ENCODE peak calls at places on chromosomes 6 and 20, in nine cellular contexts. K, O, A, F, Q, G, H, D and B are unnamed samples.

GRCh38 chr6:111871207-111871606 is 2.0 kb downstream of the FYN start:
- DNase-seq in K (no peak), O (no peak), A (no peak), F (no peak), Q (no peak), G (no peak), H (peak), D (no peak), B (peak)

GRCh38 chr6:147382945-147383554 is 125.4 kb upstream of the SAMD5 start:
- DNase-seq in K (no peak), O (peak), A (no peak), F (no peak), Q (no peak), G (peak), H (peak), D (peak), B (peak)

GRCh38 chr6:41413250-41413649 is 77.8 kb downstream of the NCR2 start:
- DNase-seq in K (no peak), O (no peak), A (no peak), F (no peak), Q (no peak), G (no peak), H (no peak), D (no peak), B (no peak)

GRCh38 chr6:5034328-5034727 is 30.5 kb upstream of the RPP40 start:
- DNase-seq in K (no peak), O (no peak), A (no peak), F (peak), Q (no peak), G (no peak), H (no peak), D (no peak), B (no peak)

GRCh38 chr6:169592558-169592957 is 109.3 kb downstream of the WDR27 start:
- DNase-seq in K (no peak), O (peak), A (no peak), F (no peak), Q (no peak), G (peak), H (peak), D (peak), B (peak)

GRCh38 chr6:703562-703961 is 10.6 kb upstream of the EXOC2 start:
- DNase-seq in K (no peak), O (no peak), A (no peak), F (no peak), Q (no peak), G (no peak), H (no peak), D (no peak), B (no peak)

GRCh38 chr6:26025047-26025893 is 62.0 kb upstream of the HFE start:
- DNase-seq in K (no peak), O (peak), A (no peak), F (no peak), Q (no peak), G (peak), H (peak), D (no peak), B (peak)

GRCh38 chr6:130421567-130421966 is 55.8 kb downstream of the TMEM200A start:
- DNase-seq in K (no peak), O (peak), A (no peak), F (no peak), Q (no peak), G (peak), H (peak), D (peak), B (peak)

GRCh38 chr6:11779308-11780096 is 899 bp upstream of the ADTRP start:
- DNase-seq in K (peak), O (no peak), A (peak), F (peak), Q (no peak), G (peak), H (no peak), D (no peak), B (no peak)

GRCh38 chr6:102853249-102853955 is 1459.9 kb downstream of the GRIK2 start:
- DNase-seq in K (no peak), O (no peak), A (no peak), F (no peak), Q (no peak), G (no peak), H (no peak), D (no peak), B (no peak)

GRCh38 chr20:51014797-51015722 is 7.8 kb downstream of the KCNG1 start:
- DNase-seq in K (peak), O (peak), A (peak), F (no peak), Q (no peak), G (peak), H (peak), D (peak), B (peak)

GRCh38 chr6:21840428-21840827 is 246.9 kb downstream of the SOX4 start:
- DNase-seq in K (no peak), O (peak), A (no peak), F (no peak), Q (no peak), G (peak), H (peak), D (no peak), B (peak)

GRCh38 chr6:170464080-170464479 is 89.0 kb downstream of the PSMB1 start:
- DNase-seq in K (no peak), O (no peak), A (no peak), F (no peak), Q (no peak), G (no peak), H (no peak), D (no peak), B (no peak)

GRCh38 chr20:50629675-50630055 is 61.7 kb downstream of the RIPOR3 start:
- DNase-seq in K (no peak), O (no peak), A (no peak), F (no peak), Q (no peak), G (no peak), H (no peak), D (no peak), B (no peak)

GRCh38 chr6:74646461-74646860 is 559.4 kb downstream of the COL12A1 start:
- DNase-seq in K (no peak), O (no peak), A (no peak), F (no peak), Q (no peak), G (no peak), H (no peak), D (no peak), B (no peak)

GRCh38 chr6:20652691-20653479 is 118.6 kb downstream of the CDKAL1 start:
- DNase-seq in K (no peak), O (peak), A (no peak), F (no peak), Q (no peak), G (peak), H (peak), D (peak), B (peak)

GRCh38 chr20:50146732-50147662 is 6.5 kb downstream of the PEDS1 start:
- DNase-seq in K (peak), O (no peak), A (peak), F (peak), Q (no peak), G (peak), H (no peak), D (no peak), B (no peak)

GRCh38 chr20:52763321-52763853 is 208.8 kb upstream of the TSHZ2 start:
- DNase-seq in K (no peak), O (no peak), A (no peak), F (no peak), Q (no peak), G (no peak), H (no peak), D (no peak), B (no peak)

DNA sequence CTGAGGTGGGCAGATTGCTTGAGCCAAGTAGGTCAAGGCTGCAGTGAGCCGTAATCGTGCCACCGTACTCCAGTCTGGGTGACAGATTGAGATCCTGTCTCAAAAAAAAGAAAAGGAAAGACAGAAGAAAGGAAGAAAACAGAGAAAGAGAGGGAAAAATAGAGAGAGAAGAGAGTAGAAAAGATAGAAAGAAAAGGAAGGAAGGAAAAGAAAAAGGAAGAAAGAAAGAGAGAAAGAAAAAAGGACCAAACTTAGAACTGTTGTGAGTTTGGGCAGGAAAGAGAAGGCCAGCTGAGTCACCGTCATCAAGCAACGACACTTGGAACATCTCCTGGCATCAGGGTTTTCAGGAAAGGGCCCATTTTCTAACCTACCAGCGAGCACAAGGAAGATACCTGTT is 96.0 kb upstream of the AKAP12 start:
- DNase-seq in K (no peak), O (no peak), A (no peak), F (no peak), Q (no peak), G (no peak), H (no peak), D (no peak), B (no peak)
- H3K4me3 ChIP-seq in K (no peak), O (no peak), A (no peak), F (no peak), Q (no peak), G (no peak), H (no peak), D (no peak), B (no peak)

GRCh38 chr20:61420056-61420455 is 168.0 kb downstream of the CDH4 start:
- DNase-seq in K (no peak), O (no peak), A (no peak), F (no peak), Q (no peak), G (no peak), H (no peak), D (no peak), B (no peak)
- H3K4me3 ChIP-seq in K (no peak), O (no peak), A (no peak), F (no peak), Q (no peak), G (no peak), H (no peak), D (no peak), B (no peak)

GRCh38 chr20:461254-462198 is 807 bp downstream of the TBC1D20 start:
- DNase-seq in K (peak), O (peak), A (peak), F (peak), Q (no peak), G (peak), H (peak), D (no peak), B (peak)
- H3K4me3 ChIP-seq in K (peak), O (peak), A (peak), F (peak), Q (peak), G (peak), H (peak), D (peak), B (peak)

GRCh38 chr20:46897471-46897870 is 2.8 kb downstream of the EYA2 start:
- DNase-seq in K (no peak), O (no peak), A (no peak), F (no peak), Q (no peak), G (no peak), H (no peak), D (no peak), B (no peak)
- H3K4me3 ChIP-seq in K (no peak), O (no peak), A (no peak), F (no peak), Q (no peak), G (no peak), H (no peak), D (no peak), B (no peak)

GRCh38 chr6:164409309-164410009 is 899.9 kb downstream of the C6orf118 start:
- DNase-seq in K (no peak), O (peak), A (no peak), F (no peak), Q (no peak), G (no peak), H (no peak), D (no peak), B (no peak)
- H3K4me3 ChIP-seq in K (no peak), O (no peak), A (no peak), F (no peak), Q (no peak), G (no peak), H (no peak), D (no peak), B (no peak)

GRCh38 chr20:56890011-56890410 is 260.9 kb downstream of the TFAP2C start:
- DNase-seq in K (no peak), O (no peak), A (no peak), F (no peak), Q (no peak), G (no peak), H (no peak), D (no peak), B (no peak)

DNA sequence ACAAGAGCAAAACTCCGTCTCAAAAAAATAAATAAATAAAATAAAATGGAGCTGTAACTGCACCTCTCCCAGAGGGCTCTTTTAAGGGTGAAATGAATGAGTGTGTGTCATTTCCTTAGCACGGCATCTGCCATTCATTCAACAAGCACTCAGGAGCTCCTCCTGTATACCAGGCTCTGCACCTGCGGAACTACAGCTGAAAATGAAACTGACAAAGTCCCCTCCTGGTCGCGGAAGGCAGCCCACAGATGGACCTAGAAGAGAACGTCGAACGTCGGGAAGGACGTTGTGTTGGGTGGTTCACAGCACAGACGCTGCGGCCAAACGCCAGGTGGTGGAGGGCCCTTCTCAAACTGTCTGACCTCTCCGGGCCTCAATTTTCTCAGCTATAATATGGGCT is 256.4 kb downstream of the TFAP2C start:
- DNase-seq in K (no peak), O (no peak), A (no peak), F (no peak), Q (no peak), G (no peak), H (no peak), D (no peak), B (no peak)
- H3K4me3 ChIP-seq in K (no peak), O (no peak), A (no peak), F (no peak), Q (no peak), G (no peak), H (no peak), D (no peak), B (no peak)

GRCh38 chr6:109238405-109238804 is 143.1 kb downstream of the CEP57L1 start:
- DNase-seq in K (no peak), O (no peak), A (no peak), F (no peak), Q (no peak), G (no peak), H (no peak), D (no peak), B (no peak)

GRCh38 chr6:109236140-109237081 is 141.1 kb downstream of the CEP57L1 start:
- DNase-seq in K (peak), O (no peak), A (peak), F (no peak), Q (no peak), G (no peak), H (no peak), D (no peak), B (no peak)

GRCh38 chr6:109237986-109238329 is 142.7 kb downstream of the CEP57L1 start:
- DNase-seq in K (no peak), O (no peak), A (no peak), F (no peak), Q (no peak), G (no peak), H (no peak), D (no peak), B (no peak)

GRCh38 chr6:109237082-109237985 is 142.0 kb downstream of the CEP57L1 start:
- DNase-seq in K (no peak), O (peak), A (no peak), F (no peak), Q (no peak), G (no peak), H (peak), D (no peak), B (no peak)

GRCh38 chr6:109235639-109236038 is 140.3 kb downstream of the CEP57L1 start:
- DNase-seq in K (no peak), O (no peak), A (no peak), F (no peak), Q (no peak), G (no peak), H (no peak), D (no peak), B (no peak)
- H3K4me3 ChIP-seq in K (no peak), O (no peak), A (no peak), F (no peak), Q (no peak), G (no peak), H (no peak), D (no peak), B (no peak)

GRCh38 chr20:11807070-11807741 is 110.5 kb upstream of the BTBD3 start:
- DNase-seq in K (no peak), O (peak), A (no peak), F (no peak), Q (peak), G (peak), H (peak), D (peak), B (peak)

GRCh38 chr20:11813106-11813890 is 104.4 kb upstream of the BTBD3 start:
- DNase-seq in K (no peak), O (no peak), A (no peak), F (no peak), Q (no peak), G (no peak), H (no peak), D (no peak), B (no peak)

GRCh38 chr20:11814276-11814675 is 103.4 kb upstream of the BTBD3 start:
- DNase-seq in K (no peak), O (peak), A (no peak), F (no peak), Q (no peak), G (peak), H (peak), D (no peak), B (peak)

DNA sequence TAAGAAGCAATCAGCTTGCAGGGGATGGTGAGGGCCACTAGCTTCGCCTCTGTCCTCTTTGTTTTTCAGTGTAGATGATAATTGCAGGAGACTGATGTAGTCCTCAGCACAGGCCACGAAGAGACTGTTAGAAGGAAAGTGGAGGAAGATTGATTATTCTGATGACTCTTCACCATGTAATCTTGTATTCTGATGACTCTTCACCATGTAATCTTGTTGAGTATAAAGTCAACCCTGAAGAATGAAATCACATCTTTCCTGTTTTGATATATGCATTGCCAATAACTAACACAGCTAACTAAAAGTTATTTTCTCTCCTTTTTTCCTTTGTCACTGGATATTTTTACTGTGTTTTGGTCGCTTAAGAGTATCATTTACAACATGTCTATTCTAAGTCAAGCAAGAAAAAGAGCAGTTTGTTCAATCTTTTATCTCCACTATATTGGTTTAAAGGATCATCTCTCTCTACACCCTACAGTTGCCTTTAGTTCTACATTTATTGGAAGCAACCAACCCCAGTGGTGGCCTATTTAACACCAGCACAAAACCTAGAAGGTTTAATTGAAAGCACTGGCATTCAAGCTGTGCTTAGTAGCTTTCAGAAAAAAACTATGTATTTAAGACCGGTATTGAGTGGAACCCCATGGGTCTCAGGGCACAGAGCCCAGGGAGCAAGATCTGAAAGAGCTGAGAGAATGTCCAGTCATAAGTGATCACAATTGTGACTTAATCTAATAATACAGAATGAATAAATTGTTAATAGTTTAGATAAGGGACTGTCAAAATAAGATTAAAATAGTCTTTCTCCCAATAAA is 107.2 kb upstream of the BTBD3 start:
- DNase-seq in K (no peak), O (peak), A (no peak), F (no peak), Q (no peak), G (peak), H (peak), D (no peak), B (peak)
- H3K4me3 ChIP-seq in K (no peak), O (no peak), A (no peak), F (no peak), Q (no peak), G (no peak), H (no peak), D (no peak), B (no peak)

GRCh38 chr20:21303061-21303871 is at the start of gene XRN2:
- DNase-seq in K (peak), O (peak), A (peak), F (peak), Q (peak), G (peak), H (peak), D (peak), B (peak)

GRCh38 chr20:21301940-21302644 is 1.0 kb upstream of the XRN2 start:
- DNase-seq in K (no peak), O (no peak), A (no peak), F (no peak), Q (no peak), G (no peak), H (no peak), D (no peak), B (no peak)

GRCh38 chr20:21308340-21308739 is 5.2 kb downstream of the XRN2 start:
- DNase-seq in K (no peak), O (no peak), A (no peak), F (no peak), Q (no peak), G (no peak), H (no peak), D (no peak), B (no peak)

GRCh38 chr20:21302645-21303060 is 478 bp upstream of the XRN2 start:
- DNase-seq in K (no peak), O (no peak), A (no peak), F (no peak), Q (no peak), G (no peak), H (no peak), D (no peak), B (no peak)

GRCh38 chr20:21303872-21304586 is 898 bp downstream of the XRN2 start:
- DNase-seq in K (no peak), O (peak), A (no peak), F (no peak), Q (no peak), G (no peak), H (peak), D (no peak), B (peak)
- H3K4me3 ChIP-seq in K (peak), O (peak), A (peak), F (peak), Q (peak), G (peak), H (peak), D (peak), B (peak)

DNA sequence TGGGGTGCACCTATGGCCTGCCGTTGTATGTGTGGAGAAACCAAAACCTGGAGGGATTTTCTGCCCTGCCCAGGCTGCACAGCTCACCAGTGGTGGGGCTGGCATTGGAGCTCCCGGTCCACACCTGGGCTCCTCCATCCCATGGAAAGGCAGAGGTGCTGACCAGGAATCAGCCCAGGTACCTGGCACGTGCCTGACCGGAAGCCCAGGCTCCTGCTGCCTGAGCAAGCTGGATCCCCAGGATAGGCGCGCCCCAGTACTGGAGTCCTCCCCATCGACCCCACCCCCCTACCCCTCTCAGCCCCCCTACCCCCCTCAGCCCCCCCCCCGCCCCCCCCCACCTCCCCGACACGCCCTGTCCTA is 39.9 kb upstream of the HMGA1 start:
- DNase-seq in K (no peak), O (no peak), A (no peak), F (no peak), Q (no peak), G (no peak), H (no peak), D (no peak), B (no peak)
- H3K4me3 ChIP-seq in K (no peak), O (no peak), A (peak), F (no peak), Q (peak), G (no peak), H (peak), D (peak), B (no peak)